ENCODE peak calls at places on chromosome 18, in seven cellular contexts. B, D, F, Y, Z, V and J are unnamed samples.

GRCh38 chr18:35172009-35172408 is 68.8 kb upstream of the ZNF397 start:
- DNase-seq in Z (no peak), B (no peak), Y (no peak), F (no peak), D (no peak), V (no peak), J (no peak)

GRCh38 chr18:74281011-74281638 is 10.6 kb downstream of the CYB5A start:
- DNase-seq in D (no peak), Z (no peak), Y (no peak), B (no peak), F (no peak), V (no peak), J (no peak)

GRCh38 chr18:12307251-12307736 is 747 bp upstream of the TUBB6 start:
- DNase-seq in Z (no peak), B (peak), Y (peak), V (no peak), F (peak), D (no peak), J (peak)

GRCh38 chr18:379665-380356 is 112.0 kb upstream of the THOC1 start:
- DNase-seq in D (no peak), B (no peak), V (peak), F (peak), Y (no peak), Z (no peak), J (no peak)

GRCh38 chr18:1147616-1148184 is 243.0 kb downstream of the ADCYAP1 start:
- DNase-seq in Y (no peak), F (no peak), Z (no peak), V (no peak), B (no peak), D (no peak), J (no peak)

GRCh38 chr18:61528961-61529360 is 195.7 kb downstream of the CDH20 start:
- DNase-seq in B (no peak), Y (no peak), D (no peak), Z (no peak), V (no peak), F (no peak), J (no peak)

GRCh38 chr18:35282353-35282752 is 7.7 kb downstream of the ZSCAN30 start:
- DNase-seq in B (no peak), D (peak), V (no peak), F (no peak), Z (peak), Y (peak), J (peak)

GRCh38 chr18:41845563-41845962 is 109.5 kb upstream of the PIK3C3 start:
- DNase-seq in Y (peak), F (no peak), B (no peak), D (no peak), V (no peak), Z (no peak), J (peak)

GRCh38 chr18:48791636-48792105 is 159.1 kb downstream of the SMAD7 start:
- DNase-seq in D (no peak), B (no peak), F (no peak), Y (peak), V (peak), Z (no peak), J (peak)

GRCh38 chr18:55586841-55587240 is 1.2 kb downstream of the TCF4 start:
- DNase-seq in Z (no peak), D (no peak), B (no peak), Y (no peak), V (no peak), F (no peak), J (no peak)

GRCh38 chr18:50879302-50880107 is 587 bp downstream of the ME2 start:
- DNase-seq in F (peak), Z (no peak), Y (peak), V (no peak), D (no peak), B (no peak), J (peak)

GRCh38 chr18:41905786-41906527 is 49.1 kb upstream of the PIK3C3 start:
- DNase-seq in D (no peak), Z (no peak), F (no peak), B (no peak), Y (no peak), V (no peak), J (no peak)

GRCh38 chr18:11149441-11150270 is at the start of gene PIEZO2:
- DNase-seq in F (peak), Y (no peak), B (no peak), V (peak), Z (no peak), D (no peak), J (no peak)

DNA sequence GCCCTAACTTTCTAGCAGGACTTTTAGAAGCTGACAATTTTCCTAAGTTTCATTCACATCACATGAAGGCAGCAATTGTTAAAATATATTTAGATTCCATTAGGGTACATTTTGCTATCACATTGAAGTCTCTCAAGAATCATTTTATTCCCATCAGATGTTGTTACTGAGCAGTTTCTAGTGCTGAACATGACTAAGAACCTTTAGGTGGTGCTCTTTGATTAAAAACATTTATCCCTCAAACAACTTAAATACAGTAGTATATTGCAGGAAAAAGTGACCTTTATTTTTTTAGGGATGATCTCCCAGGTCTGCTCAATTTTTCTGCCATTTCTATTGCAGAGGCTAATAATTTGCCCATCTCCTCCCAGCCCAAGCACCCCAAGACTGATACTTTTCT is 22.9 kb upstream of the NARS1 start:
- DNase-seq in B (no peak), F (no peak), D (no peak), V (no peak), Y (peak), Z (no peak), J (no peak)
- TF ChIP-seq CTCF in B (no peak), F (no peak), D (no peak), V (no peak), Y (peak), Z (peak), J (peak)

DNA sequence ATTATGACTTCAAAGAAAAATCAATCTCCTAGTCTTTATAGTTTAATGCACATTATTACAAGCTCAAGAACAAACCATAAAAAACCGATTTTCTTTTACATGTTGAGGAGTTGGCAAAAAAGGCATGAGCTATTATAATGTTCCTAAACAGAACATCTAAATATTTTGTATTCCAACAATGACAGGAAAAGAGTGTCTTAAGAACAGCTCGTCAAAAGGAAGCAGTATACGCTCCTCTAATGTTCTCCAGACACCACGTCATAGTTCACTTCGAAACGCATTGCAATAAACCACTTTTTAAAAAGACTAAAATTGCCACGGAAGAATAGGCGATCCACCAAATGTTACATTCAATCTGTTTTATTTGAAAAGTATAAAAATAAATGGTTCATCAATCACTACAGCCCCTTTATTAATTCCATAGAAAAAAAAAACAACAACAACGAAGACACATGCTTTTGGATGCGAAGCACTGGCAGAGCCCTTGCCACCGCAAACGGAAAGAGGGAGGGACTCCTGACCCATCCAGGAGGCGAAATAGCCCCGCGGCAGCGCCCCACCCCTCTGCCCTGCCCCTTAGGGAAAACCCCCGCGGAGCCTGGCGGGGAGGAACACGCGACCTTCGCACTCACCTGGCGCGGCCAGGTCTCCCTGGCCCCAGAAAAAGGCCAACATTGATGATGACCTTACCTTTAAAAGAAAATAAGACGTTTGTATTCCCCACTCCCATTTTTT is 45.8 kb downstream of the MBP start:
- DNase-seq in F (no peak), Z (no peak), B (no peak), D (no peak), Y (no peak), V (peak), J (no peak)
- H3K4me3 ChIP-seq in F (peak), Z (peak), B (peak), D (peak), Y (no peak), V (peak), J (no peak)

GRCh38 chr18:39344487-39344886 is 1778.9 kb upstream of the CELF4 start:
- DNase-seq in V (no peak), Z (no peak), B (no peak), Y (no peak), F (no peak), D (no peak), J (no peak)

GRCh38 chr18:39340418-39340817 is 1774.8 kb upstream of the CELF4 start:
- DNase-seq in B (no peak), D (no peak), V (no peak), Z (no peak), Y (no peak), F (no peak), J (no peak)

GRCh38 chr18:39346916-39347315 is 1781.3 kb upstream of the CELF4 start:
- DNase-seq in D (no peak), V (no peak), Y (no peak), B (no peak), Z (no peak), F (no peak), J (no peak)

GRCh38 chr18:39345321-39345720 is 1779.7 kb upstream of the CELF4 start:
- DNase-seq in D (peak), Z (no peak), F (no peak), B (no peak), Y (no peak), V (no peak), J (no peak)

GRCh38 chr18:39341106-39341505 is 1775.5 kb upstream of the CELF4 start:
- DNase-seq in Z (no peak), D (no peak), V (no peak), B (no peak), Y (no peak), F (no peak), J (no peak)
- TF ChIP-seq CTCF in Z (no peak), D (no peak), V (no peak), B (no peak), Y (no peak), F (no peak), J (no peak)

DNA sequence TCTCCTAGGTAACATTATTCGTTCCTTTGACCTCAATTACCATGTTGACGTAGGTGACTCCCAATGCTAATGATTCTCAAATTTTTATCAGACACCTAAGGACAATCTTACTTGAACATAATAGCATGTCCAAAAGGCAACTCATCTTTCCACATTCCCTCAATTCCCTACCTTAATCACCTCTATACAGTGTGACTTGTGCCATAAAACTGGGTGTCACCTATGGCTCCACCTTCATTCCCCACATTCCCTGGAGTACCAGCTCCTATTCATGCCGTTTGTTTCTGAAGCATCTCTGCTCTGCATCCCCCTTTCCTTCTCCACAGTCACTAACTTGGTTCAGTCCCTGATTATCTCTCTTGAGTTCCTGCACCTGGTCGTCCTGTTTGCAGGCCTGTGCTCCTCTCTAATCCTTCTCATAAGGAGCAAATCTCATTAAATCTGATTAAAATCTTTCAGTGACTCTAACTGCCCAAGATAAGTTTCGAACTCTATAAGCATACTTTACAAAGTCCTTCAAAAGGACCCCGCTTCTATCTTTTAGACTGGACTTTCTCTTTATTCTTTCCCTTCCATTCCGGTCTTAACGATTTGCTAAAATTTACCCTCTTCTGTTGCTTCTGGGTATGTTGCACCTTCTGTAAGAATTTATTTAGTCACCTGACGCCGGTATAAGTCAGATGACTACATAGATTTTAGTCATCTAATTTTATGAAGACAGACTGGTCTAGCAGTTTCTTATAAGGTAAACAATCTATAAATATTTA is 128.7 kb downstream of the OSBPL1A start:
- DNase-seq in D (no peak), V (no peak), Y (peak), B (no peak), Z (no peak), F (no peak), J (peak)
- H3K4me3 ChIP-seq in D (no peak), V (peak), Y (no peak), B (no peak), Z (no peak), F (no peak), J (no peak)